ENCODE peak calls at places on chromosomes 2 and 18, in four cellular contexts. B is GM12878, T is HepG2, I is H1. E is an unnamed sample.

GRCh38 chr2:233813236-233814062 is 35.3 kb downstream of the MROH2A start:
- DNase-seq in B (no peak), T (no peak), I (no peak), E (no peak)

GRCh38 chr2:88754585-88755305 is 63.3 kb downstream of the RPIA start:
- DNase-seq in B (no peak), T (no peak), I (no peak), E (no peak)

GRCh38 chr2:191374366-191374765 is 129.2 kb downstream of the MYO1B start:
- DNase-seq in B (no peak), T (no peak), I (no peak), E (no peak)

GRCh38 chr2:215019085-215019484 is 119.3 kb downstream of the ABCA12 start:
- DNase-seq in B (peak), T (no peak), I (no peak), E (no peak)

GRCh38 chr2:6845903-6846302 is 19.8 kb downstream of the CMPK2 start:
- DNase-seq in B (no peak), T (no peak), I (no peak), E (no peak)

GRCh38 chr2:188610827-188611226 is 319.2 kb downstream of the GULP1 start:
- DNase-seq in B (no peak), T (no peak), I (no peak), E (no peak)

GRCh38 chr2:241858206-241859016 is at the start of gene PDCD1:
- DNase-seq in B (no peak), T (peak), I (no peak), E (no peak)

GRCh38 chr2:203155406-203155805 is 83.4 kb upstream of the CYP20A1 start:
- DNase-seq in B (no peak), T (no peak), I (no peak), E (no peak)

GRCh38 chr18:13377496-13377895 is 158.9 kb downstream of the LDLRAD4 start:
- DNase-seq in B (no peak), T (no peak), I (no peak), E (no peak)

GRCh38 chr18:42211201-42211600 is 256.2 kb downstream of the PIK3C3 start:
- DNase-seq in B (no peak), T (no peak), I (no peak), E (no peak)

GRCh38 chr18:60215432-60215831 is 157.1 kb downstream of the MC4R start:
- DNase-seq in B (no peak), T (no peak), I (no peak), E (no peak)

GRCh38 chr2:230541934-230542380 is 126.0 kb downstream of the SP100 start:
- DNase-seq in B (peak), T (no peak), I (no peak), E (no peak)

GRCh38 chr2:168246483-168247340 is 683 bp downstream of the STK39 start:
- DNase-seq in B (no peak), T (peak), I (peak), E (peak)

GRCh38 chr2:178386951-178387602 is 63.9 kb downstream of the PRKRA start:
- DNase-seq in B (no peak), T (no peak), I (no peak), E (no peak)

GRCh38 chr2:24359701-24360049 is 661 bp downstream of the ITSN2 start:
- DNase-seq in B (no peak), T (no peak), I (no peak), E (no peak)

GRCh38 chr2:65390134-65390533 is 42.3 kb downstream of the SPRED2 start:
- DNase-seq in B (peak), T (no peak), I (no peak), E (no peak)

GRCh38 chr2:150013011-150013410 is 425.4 kb upstream of the MMADHC start:
- DNase-seq in B (no peak), T (no peak), I (no peak), E (no peak)

GRCh38 chr2:199019898-199020507 is 437.7 kb downstream of the SATB2 start:
- DNase-seq in B (no peak), T (peak), I (no peak), E (peak)

GRCh38 chr2:46814160-46814559 is 101.4 kb downstream of the MCFD2 start:
- DNase-seq in B (no peak), T (no peak), I (no peak), E (no peak)

GRCh38 chr2:100978582-100979051 is 23.5 kb upstream of the RPL31 start:
- DNase-seq in B (no peak), T (no peak), I (no peak), E (no peak)

GRCh38 chr18:57209697-57210096 is 62.8 kb downstream of the BOD1L2 start:
- DNase-seq in B (no peak), T (no peak), I (no peak), E (no peak)

DNA sequence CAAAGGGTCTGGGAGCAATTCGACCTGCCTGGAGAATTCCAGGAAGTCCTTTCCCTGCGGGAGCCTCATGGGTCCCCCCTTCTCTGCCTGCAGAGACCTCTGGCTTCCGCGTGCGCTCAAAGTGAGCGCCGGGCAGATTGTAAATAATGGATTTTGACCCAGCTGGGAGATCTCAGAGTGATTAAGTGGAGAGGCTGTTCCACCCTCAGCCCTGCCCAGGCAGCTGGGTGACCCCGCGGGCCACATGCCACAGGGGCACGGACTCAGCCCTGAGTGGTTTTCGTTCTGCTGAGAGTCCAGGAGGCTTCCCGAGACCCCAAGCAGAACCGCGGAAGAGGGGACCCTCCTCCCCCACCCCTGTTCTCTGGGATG is 1.2 kb downstream of the KCNG2 start:
- DNase-seq in B (no peak), T (no peak), I (peak), E (no peak)
- H3K4me3 ChIP-seq in B (no peak), T (no peak), I (peak), E (peak)

GRCh38 chr18:31657823-31658669 is 26.3 kb downstream of the B4GALT6 start:
- DNase-seq in B (peak), T (no peak), I (no peak), E (no peak)
- H3K9ac ChIP-seq in B (peak), T (no peak), I (no peak), E (no peak)

DNA sequence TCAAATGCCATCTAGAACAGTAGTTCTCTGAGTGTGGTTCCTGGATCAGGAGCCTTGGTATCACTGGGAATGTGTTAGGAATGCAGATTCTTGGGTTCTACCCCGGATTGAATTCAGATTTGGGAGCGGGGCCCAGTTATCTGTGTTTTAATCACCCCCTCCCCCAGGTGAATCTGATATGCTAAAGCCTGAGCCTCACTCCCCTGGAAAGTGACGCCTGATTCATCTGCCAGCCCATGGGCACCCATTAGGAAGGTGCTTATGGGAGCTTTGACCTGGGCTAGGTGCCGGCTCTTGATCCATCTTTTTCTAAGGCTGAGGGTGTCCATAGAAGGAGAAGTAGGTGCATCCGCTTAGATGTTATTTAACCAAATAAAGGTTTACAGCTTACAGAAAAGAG is 199.4 kb downstream of the NEDD4L start:
- DNase-seq in B (no peak), T (no peak), I (no peak), E (no peak)
- TF ChIP-seq SUZ12 in B (no peak), T (no peak), I (no peak), E (no peak)

DNA sequence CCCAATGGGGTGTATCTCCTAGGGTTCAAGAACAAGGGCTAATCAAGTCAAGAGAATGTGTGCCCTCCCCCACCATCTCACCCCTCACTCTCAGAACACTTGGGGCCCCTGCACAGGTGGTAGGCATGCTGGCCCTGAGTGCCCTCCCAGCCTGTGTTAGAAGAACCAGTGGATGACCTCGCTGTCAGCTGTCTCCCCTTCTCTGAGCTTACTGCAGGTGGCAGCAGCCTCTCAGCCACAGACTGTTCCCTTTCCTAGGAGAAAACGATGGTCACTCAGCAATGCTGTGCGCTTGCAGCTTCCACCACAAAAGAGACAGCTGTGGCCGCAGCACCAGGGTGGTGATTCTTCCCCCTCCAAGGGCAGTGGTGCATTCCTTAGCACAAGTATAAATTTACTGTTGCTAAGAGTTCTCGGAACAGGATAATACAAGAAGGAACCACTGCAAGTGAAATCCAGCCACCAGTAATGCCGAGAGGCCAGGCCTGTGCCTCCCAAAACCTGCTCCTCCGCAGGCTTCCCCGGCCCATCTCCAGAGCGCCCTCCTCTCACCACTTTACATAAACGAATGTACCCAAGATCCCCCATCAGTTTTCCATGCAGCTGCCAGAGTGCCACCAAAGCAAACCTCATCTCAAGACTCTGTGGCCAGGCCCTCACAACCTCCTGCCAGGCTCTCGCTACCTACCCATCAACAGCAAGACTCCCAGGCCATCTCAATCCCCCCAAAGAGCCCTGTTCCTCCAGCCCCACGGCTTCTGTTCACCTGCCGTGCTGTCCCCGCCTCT is 935 bp upstream of the RAMP1 start:
- DNase-seq in B (peak), T (peak), I (peak), E (peak)
- H3K4me3 ChIP-seq in B (no peak), T (no peak), I (peak), E (no peak)

DNA sequence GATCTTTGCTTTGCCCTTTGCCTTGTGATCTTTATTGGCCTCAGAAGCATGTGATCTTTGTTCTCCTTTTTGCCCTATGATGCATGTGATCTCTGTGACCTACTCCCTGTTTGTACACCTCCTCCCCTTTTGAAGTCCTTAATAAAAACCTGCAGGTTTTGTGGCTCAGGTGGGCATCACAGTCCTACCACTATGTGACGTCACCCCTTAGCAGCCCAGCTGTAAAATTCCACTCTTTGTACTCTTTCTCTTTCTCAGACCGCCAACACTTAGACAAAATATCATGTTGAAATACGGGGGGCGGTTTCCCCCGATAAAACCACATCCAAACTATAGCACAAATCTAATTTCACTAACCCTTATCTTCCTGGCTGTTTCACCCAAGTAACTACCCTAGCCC is 76.7 kb upstream of the RAPGEF4 start:
- DNase-seq in B (no peak), T (no peak), I (no peak), E (no peak)
- H3K9ac ChIP-seq in B (no peak), T (no peak), I (no peak), E (no peak)

GRCh38 chr2:148604927-148605326 is 39.6 kb upstream of the EPC2 start:
- DNase-seq in B (no peak), T (no peak), I (no peak), E (no peak)

GRCh38 chr2:148603562-148603920 is 41.0 kb upstream of the EPC2 start:
- DNase-seq in B (peak), T (no peak), I (no peak), E (no peak)

GRCh38 chr2:148607553-148607952 is 37.0 kb upstream of the EPC2 start:
- DNase-seq in B (no peak), T (no peak), I (no peak), E (no peak)

GRCh38 chr2:148599112-148599991 is 45.2 kb upstream of the EPC2 start:
- DNase-seq in B (no peak), T (no peak), I (no peak), E (no peak)

DNA sequence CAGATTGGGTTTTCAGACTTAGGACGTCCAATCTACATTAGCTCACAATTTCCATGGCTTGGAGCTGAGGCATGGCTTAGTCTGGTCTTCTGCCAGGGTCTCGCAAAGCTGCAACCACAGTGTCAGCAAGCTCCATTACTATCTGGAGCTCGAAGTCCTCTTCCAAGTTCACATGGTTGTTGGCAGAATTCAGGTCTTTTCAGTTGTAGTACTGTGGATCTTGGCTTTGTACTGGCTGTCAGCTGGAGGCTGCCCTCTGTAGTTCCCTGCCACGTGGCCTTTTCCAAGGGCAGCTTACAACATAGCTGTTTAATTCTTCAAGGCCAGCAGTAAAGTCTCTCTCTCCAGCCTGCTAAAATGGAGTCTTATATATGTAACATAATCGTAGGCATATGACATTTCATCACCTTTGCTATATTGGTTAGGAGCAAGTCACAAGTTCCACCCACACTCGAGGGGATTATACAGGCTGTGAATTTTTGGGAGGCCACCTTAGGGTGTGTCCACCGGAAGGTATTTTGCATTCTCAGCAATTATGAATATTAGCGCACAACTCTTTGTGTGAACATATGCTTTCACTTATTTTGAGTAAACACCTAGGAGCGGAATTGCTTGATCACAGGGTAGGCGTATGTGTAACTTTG is 41.5 kb upstream of the EPC2 start:
- DNase-seq in B (no peak), T (no peak), I (no peak), E (no peak)
- TF ChIP-seq SUZ12 in B (no peak), T (no peak), I (no peak), E (no peak)

DNA sequence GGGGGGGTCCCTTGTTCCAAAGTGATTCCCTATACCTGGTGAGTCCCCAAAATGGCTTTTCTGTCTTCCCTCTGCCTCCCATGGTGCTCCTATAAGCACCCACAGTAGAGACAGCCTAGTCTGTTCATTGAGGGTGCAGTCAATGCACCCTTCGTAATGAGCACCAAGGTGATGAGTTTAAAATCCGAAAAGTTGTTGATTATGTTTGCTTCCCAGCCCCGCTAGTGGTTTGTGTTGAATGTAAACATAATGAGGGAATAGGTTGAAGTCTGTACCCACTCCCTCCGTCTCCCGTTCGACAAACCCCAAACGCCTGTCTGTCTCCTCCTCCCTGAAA is 2.3 kb downstream of the FOSL2 start:
- DNase-seq in B (no peak), T (no peak), I (no peak), E (no peak)
- H3K4me3 ChIP-seq in B (peak), T (peak), I (peak), E (no peak)

GRCh38 chr2:216275890-216276289 is 96.4 kb downstream of the MARCHF4 start:
- DNase-seq in B (no peak), T (no peak), I (no peak), E (no peak)

GRCh38 chr2:216279459-216279858 is 92.8 kb downstream of the MARCHF4 start:
- DNase-seq in B (no peak), T (no peak), I (no peak), E (no peak)

GRCh38 chr2:216279011-216279410 is 93.3 kb downstream of the MARCHF4 start:
- DNase-seq in B (no peak), T (no peak), I (no peak), E (no peak)

DNA sequence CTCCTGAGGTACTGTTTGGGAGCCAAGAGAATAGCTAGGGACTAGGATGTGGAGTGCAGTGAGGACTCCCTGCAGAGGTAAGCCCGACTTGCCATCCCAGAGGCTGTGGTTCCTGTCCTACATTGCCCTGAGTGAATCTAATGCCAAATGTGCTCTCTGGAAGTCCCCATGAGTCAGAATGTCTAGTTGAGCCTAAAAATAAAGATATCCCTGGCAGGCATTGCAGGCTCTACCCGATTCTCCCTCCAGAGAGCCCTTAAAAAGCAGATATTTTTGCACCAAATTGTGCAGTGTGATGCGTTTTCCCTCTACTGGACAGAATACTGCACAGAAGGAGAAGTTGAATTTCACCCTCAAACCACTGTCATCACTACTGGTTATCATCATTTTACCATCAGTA is 98.1 kb downstream of the MARCHF4 start:
- DNase-seq in B (no peak), T (no peak), I (no peak), E (no peak)
- H3K9ac ChIP-seq in B (no peak), T (no peak), I (no peak), E (no peak)

GRCh38 chr2:157184161-157184910 is 73.2 kb upstream of the GALNT5 start:
- DNase-seq in B (no peak), T (no peak), I (no peak), E (no peak)

GRCh38 chr2:157185828-157186227 is 71.7 kb upstream of the GALNT5 start:
- DNase-seq in B (no peak), T (no peak), I (no peak), E (no peak)

GRCh38 chr2:157182204-157182709 is 75.2 kb upstream of the GALNT5 start:
- DNase-seq in B (no peak), T (no peak), I (no peak), E (no peak)

GRCh38 chr2:157181234-157181633 is 76.3 kb upstream of the GALNT5 start:
- DNase-seq in B (no peak), T (no peak), I (no peak), E (no peak)

GRCh38 chr2:157182834-157183396 is 74.6 kb upstream of the GALNT5 start:
- DNase-seq in B (no peak), T (no peak), I (no peak), E (no peak)
- TF ChIP-seq SUZ12 in B (no peak), T (no peak), I (no peak), E (no peak)

GRCh38 chr18:23887035-23887434 is 127.5 kb upstream of the TTC39C start:
- DNase-seq in B (no peak), T (no peak), I (no peak), E (no peak)

GRCh38 chr18:23884712-23885375 is 129.7 kb upstream of the TTC39C start:
- DNase-seq in B (no peak), T (peak), I (no peak), E (no peak)

GRCh38 chr18:23883277-23883790 is 131.2 kb upstream of the TTC39C start:
- DNase-seq in B (no peak), T (peak), I (no peak), E (no peak)

GRCh38 chr18:23887493-23887892 is 127.1 kb upstream of the TTC39C start:
- DNase-seq in B (no peak), T (no peak), I (no peak), E (no peak)

DNA sequence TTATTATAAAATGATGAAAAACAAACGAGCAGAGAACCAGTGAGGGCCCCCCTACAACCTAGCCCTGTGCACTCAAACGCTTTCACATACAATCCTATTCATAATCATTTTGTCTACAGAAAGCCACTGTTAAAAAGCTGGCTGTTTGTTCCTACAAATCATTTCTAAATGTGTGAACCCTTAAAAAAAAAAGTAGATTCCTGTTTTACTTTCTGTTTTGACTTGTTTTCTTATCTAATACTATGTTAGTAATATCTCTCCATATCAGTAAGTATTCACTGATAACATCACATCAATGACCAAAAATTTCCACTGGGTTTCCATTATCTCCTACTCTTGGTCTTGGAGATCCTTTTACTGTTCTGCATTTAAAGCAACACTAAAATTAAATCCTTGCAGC is 128.8 kb upstream of the TTC39C start:
- DNase-seq in B (no peak), T (no peak), I (no peak), E (no peak)
- H3K4me3 ChIP-seq in B (no peak), T (no peak), I (no peak), E (no peak)